ENCODE peak calls at places on chromosomes 12 and 14, in seven cellular contexts. T, V, Y, W, J, L and E are unnamed samples. For H3K4me1, the result is how much of the 10 kb centered on the place peaks cover.

GRCh38 chr14:59254911-59255545 is 66.6 kb downstream of the DAAM1 start:
- DNase-seq in J (no peak), W (no peak), T (no peak), V (no peak), Y (no peak), L (peak), E (peak)

GRCh38 chr14:53306267-53306721 is 153.2 kb upstream of the DDHD1 start:
- DNase-seq in V (peak), Y (no peak), W (peak), T (peak), L (peak), J (peak), E (peak)

GRCh38 chr12:109804820-109805761 is 28.1 kb downstream of the TRPV4 start:
- DNase-seq in W (peak), T (peak), L (peak), Y (no peak), V (peak), J (peak), E (peak)

GRCh38 chr12:42144424-42145196 is at the start of gene GXYLT1:
- DNase-seq in T (peak), J (peak), L (peak), V (peak), W (peak), Y (peak), E (peak)

GRCh38 chr12:53292441-53292840 is 2.9 kb upstream of the PFDN5 start:
- DNase-seq in L (no peak), T (no peak), W (no peak), J (no peak), V (no peak), Y (no peak), E (no peak)

GRCh38 chr12:132600048-132601032 is 10.0 kb downstream of the LRCOL1 start:
- DNase-seq in W (peak), T (peak), Y (no peak), L (peak), V (peak), J (peak), E (peak)

GRCh38 chr14:47044841-47045240 is 393.3 kb upstream of the RPL10L start:
- DNase-seq in Y (no peak), T (no peak), W (no peak), J (no peak), V (no peak), L (no peak), E (peak)

GRCh38 chr12:117212563-117213190 is 22.4 kb upstream of the FBXO21 start:
- DNase-seq in T (peak), L (peak), J (peak), V (peak), Y (no peak), W (peak), E (peak)

GRCh38 chr12:109719123-109720022 is 5.7 kb downstream of the FAM222A start:
- DNase-seq in W (peak), V (no peak), Y (no peak), L (peak), J (no peak), T (peak), E (no peak)

GRCh38 chr12:79886917-79887519 is 47.9 kb downstream of the PPP1R12A start:
- DNase-seq in L (peak), V (no peak), Y (peak), J (peak), T (peak), W (peak), E (peak)

GRCh38 chr12:31226639-31227038 is 99.3 kb downstream of the SINHCAF start:
- DNase-seq in L (peak), J (no peak), Y (no peak), V (no peak), W (no peak), T (no peak), E (no peak)

GRCh38 chr12:82426081-82426480 is 67.8 kb downstream of the METTL25 start:
- DNase-seq in Y (no peak), V (no peak), W (no peak), L (no peak), J (no peak), T (no peak), E (no peak)

GRCh38 chr14:52951730-52952481 is 1.1 kb upstream of the FERMT2 start:
- DNase-seq in V (peak), W (peak), Y (no peak), J (peak), L (peak), T (peak), E (peak)

GRCh38 chr12:56230449-56231183 is 765 bp downstream of the SLC39A5 start:
- DNase-seq in V (no peak), T (peak), W (no peak), Y (no peak), L (no peak), J (no peak), E (no peak)

GRCh38 chr14:50999726-51000125 is 55.4 kb upstream of the PYGL start:
- DNase-seq in V (no peak), J (no peak), T (peak), W (no peak), L (no peak), Y (no peak), E (no peak)

GRCh38 chr12:68675098-68675842 is 11.5 kb upstream of the NUP107 start:
- DNase-seq in V (no peak), J (no peak), Y (no peak), W (peak), L (no peak), T (no peak), E (peak)

GRCh38 chr12:124273630-124274029 is 21.3 kb upstream of the RFLNA start:
- DNase-seq in L (peak), J (peak), T (peak), V (peak), Y (peak), W (peak), E (peak)

GRCh38 chr12:67271976-67272375 is 2.8 kb downstream of the CAND1 start:
- DNase-seq in J (no peak), L (no peak), V (no peak), W (no peak), Y (no peak), T (no peak), E (no peak)

GRCh38 chr12:67279637-67280036 is 10.5 kb downstream of the CAND1 start:
- DNase-seq in W (no peak), Y (no peak), L (no peak), J (no peak), T (no peak), V (no peak), E (no peak)

GRCh38 chr12:67276469-67276868 is 7.3 kb downstream of the CAND1 start:
- DNase-seq in V (no peak), T (no peak), W (no peak), L (no peak), Y (no peak), J (no peak), E (no peak)

GRCh38 chr12:67274186-67274585 is 5.0 kb downstream of the CAND1 start:
- DNase-seq in T (no peak), Y (no peak), L (no peak), W (no peak), J (no peak), V (no peak), E (peak)

GRCh38 chr12:67275380-67275913 is 6.3 kb downstream of the CAND1 start:
- DNase-seq in T (peak), Y (no peak), J (no peak), W (no peak), L (no peak), V (no peak), E (no peak)
- TF ChIP-seq MAX in T (no peak), Y (no peak), J (no peak), W (no peak), L (no peak), V (no peak), E (no peak)

DNA sequence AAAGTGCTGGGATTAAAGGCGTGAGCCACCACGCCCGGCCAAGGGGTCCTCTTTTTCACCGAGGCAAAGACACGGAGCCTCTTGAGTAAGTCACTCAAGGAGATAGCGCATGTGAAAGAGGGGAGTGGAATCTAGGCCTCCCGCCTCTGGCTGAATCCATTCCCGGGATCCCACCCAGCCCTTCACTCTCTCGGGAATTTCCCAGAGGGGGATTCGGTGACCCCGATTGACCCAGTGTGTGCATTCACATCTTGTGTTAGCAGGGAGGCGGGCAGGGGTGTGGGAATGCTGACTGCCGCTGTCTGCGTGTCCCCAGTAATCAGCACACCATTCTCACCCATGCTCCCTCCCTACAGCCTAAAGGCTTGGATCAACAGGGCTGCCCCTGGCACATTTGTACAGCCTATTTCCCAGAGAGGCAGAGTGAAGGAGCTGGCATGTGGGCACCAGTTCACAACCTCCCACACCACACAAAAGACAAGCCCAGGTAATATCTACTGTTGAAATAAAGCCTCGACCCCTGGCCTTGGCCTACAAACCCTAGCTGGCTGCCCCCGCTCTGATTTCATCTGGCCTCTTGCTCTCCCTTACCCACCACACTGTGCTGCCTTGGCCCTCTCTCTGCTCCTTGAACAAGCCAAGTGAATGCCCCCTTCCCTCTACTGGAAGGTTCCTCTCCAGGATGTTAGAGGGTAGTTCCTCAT is 1.3 kb upstream of the LTBP2 start:
- DNase-seq in T (no peak), W (no peak), J (no peak), V (no peak), Y (no peak), L (no peak), E (no peak)
- H3K4me1 ChIP-seq in T (under half), W (under half), J (under half), V (half or more), Y (under half), L (under half), E (half or more)

GRCh38 chr14:99247772-99248171 is 24.2 kb downstream of the BCL11B start:
- DNase-seq in Y (no peak), J (no peak), V (no peak), L (no peak), W (no peak), T (no peak), E (no peak)

GRCh38 chr14:99245541-99246511 is 26.2 kb downstream of the BCL11B start:
- DNase-seq in J (no peak), T (no peak), L (no peak), Y (no peak), W (no peak), V (no peak), E (no peak)

GRCh38 chr14:99248761-99249171 is 23.2 kb downstream of the BCL11B start:
- DNase-seq in W (no peak), T (no peak), V (no peak), Y (no peak), L (no peak), J (no peak), E (no peak)

GRCh38 chr14:99246536-99247083 is 25.4 kb downstream of the BCL11B start:
- DNase-seq in J (no peak), L (no peak), V (no peak), Y (no peak), W (no peak), T (no peak), E (no peak)

GRCh38 chr14:99247091-99247729 is 24.8 kb downstream of the BCL11B start:
- DNase-seq in V (no peak), W (no peak), L (no peak), Y (no peak), T (no peak), J (no peak), E (no peak)
- TF ChIP-seq MAX in V (no peak), W (no peak), L (no peak), Y (no peak), T (no peak), J (no peak), E (no peak)

GRCh38 chr12:113228394-113229028 is 7.2 kb downstream of the TPCN1 start:
- DNase-seq in W (no peak), J (no peak), V (no peak), Y (no peak), T (no peak), L (no peak), E (no peak)
- H3K4me1 ChIP-seq in W (half or more), J (under half), V (under half), Y (half or more), T (half or more), L (under half), E (under half)

GRCh38 chr14:93065272-93065730 is 50.4 kb downstream of the ITPK1 start:
- DNase-seq in Y (no peak), V (no peak), W (no peak), L (no peak), J (no peak), T (no peak), E (no peak)
- TF ChIP-seq MAX in Y (no peak), V (no peak), W (no peak), L (no peak), J (no peak), T (no peak), E (no peak)

GRCh38 chr14:61186793-61187641 is 94.1 kb downstream of the TMEM30B start:
- DNase-seq in J (no peak), W (no peak), L (no peak), T (no peak), Y (no peak), V (no peak), E (peak)

GRCh38 chr14:61188196-61188595 is 92.9 kb downstream of the TMEM30B start:
- DNase-seq in L (no peak), Y (no peak), V (peak), T (no peak), W (no peak), J (no peak), E (peak)

GRCh38 chr14:61185534-61185933 is 95.6 kb downstream of the TMEM30B start:
- DNase-seq in Y (no peak), J (no peak), T (no peak), W (no peak), V (no peak), L (no peak), E (no peak)

GRCh38 chr14:61187642-61187905 is 93.6 kb downstream of the TMEM30B start:
- DNase-seq in J (no peak), W (no peak), Y (no peak), T (no peak), L (no peak), V (no peak), E (no peak)

DNA sequence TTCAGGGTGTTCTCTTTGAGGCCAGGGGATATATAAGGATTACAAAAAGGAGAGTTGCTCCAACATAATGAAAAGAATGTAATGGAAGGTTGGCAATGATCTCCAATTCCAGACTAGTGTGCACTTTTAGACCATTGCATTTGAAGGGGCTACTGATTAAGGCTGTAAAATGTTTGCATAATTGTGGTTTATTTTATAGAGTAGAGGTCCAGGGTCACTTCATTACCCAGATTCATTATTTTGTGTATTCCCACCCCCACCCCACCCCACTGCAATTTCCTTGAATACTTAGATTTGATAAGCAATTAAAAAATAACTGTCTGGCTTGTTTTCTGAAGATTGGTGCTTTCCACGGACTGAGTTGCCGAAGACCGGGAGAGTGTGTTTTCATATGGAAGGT is 94.8 kb downstream of the TMEM30B start:
- DNase-seq in W (no peak), V (no peak), T (no peak), L (no peak), J (no peak), Y (no peak), E (no peak)
- H3K4me1 ChIP-seq in W (under half), V (under half), T (under half), L (under half), J (under half), Y (under half), E (half or more)